ENCODE peak calls at places on chromosomes 6 and 20, in five cellular contexts. R is activated T-cell treated with anti-CD3 and anti-CD28 coated beads for 1 hour; T is memory B cell; V is CD4-positive, alpha-beta T cell; P is spleen. S is an unnamed sample.

GRCh38 chr6:107228754-107229153 is 113.4 kb upstream of the BEND3 start:
- DNase-seq in R (no peak), T (no peak), V (no peak), P (no peak), S (no peak)

GRCh38 chr20:57661201-57662027 is 41.2 kb upstream of the ZBP1 start:
- DNase-seq in R (no peak), T (no peak), V (no peak), P (peak; percentile 75), S (no peak)

GRCh38 chr6:42441059-42441471 is 10.7 kb downstream of the TRERF1 start:
- DNase-seq in R (no peak), T (no peak), V (no peak), P (no peak), S (no peak)

GRCh38 chr6:70414813-70415212 is 1.5 kb downstream of the FAM135A start:
- DNase-seq in R (no peak), T (no peak), V (no peak), P (no peak), S (no peak)

GRCh38 chr6:161256390-161256789 is 17.5 kb downstream of the AGPAT4 start:
- DNase-seq in R (no peak), T (no peak), V (no peak), P (no peak), S (no peak)

GRCh38 chr6:93343476-93343875 is 75.9 kb downstream of the EPHA7 start:
- DNase-seq in R (no peak), T (no peak), V (no peak), P (no peak), S (no peak)

GRCh38 chr6:101747711-101748110 is 354.2 kb downstream of the GRIK2 start:
- DNase-seq in R (no peak), T (no peak), V (no peak), P (no peak), S (no peak)

GRCh38 chr20:49519212-49519712 is 36.8 kb upstream of the KCNB1 start:
- DNase-seq in R (no peak), T (no peak), V (no peak), P (no peak), S (no peak)

GRCh38 chr20:62665153-62665754 is 23.0 kb downstream of the SLCO4A1 start:
- DNase-seq in R (no peak), T (no peak), V (no peak), P (no peak), S (no peak)

GRCh38 chr20:7010584-7010983 is 243.1 kb downstream of the BMP2 start:
- DNase-seq in R (no peak), T (no peak), V (no peak), P (no peak), S (no peak)